ENCODE peak calls at places on chromosome 10, in six cellular contexts. L is uterus, N is tibial nerve, A is gastrocnemius medialis, Z is heart left ventricle, I is breast epithelium. B is an unnamed sample.

GRCh38 chr10:72709041-72709440 is 17.1 kb downstream of the MCU start:
- DNase-seq in L (no peak), N (no peak), A (no peak), Z (peak), I (no peak), B (no peak)

GRCh38 chr10:28939352-28940157 is 262.2 kb downstream of the BAMBI start:
- DNase-seq in L (peak), N (peak), A (peak), Z (peak), I (peak), B (no peak)

GRCh38 chr10:13684252-13684791 is 97.6 kb downstream of the PRPF18 start:
- DNase-seq in L (peak), N (peak), A (no peak), Z (peak), I (no peak), B (peak)

GRCh38 chr10:50367732-50368131 is 116.4 kb upstream of the ASAH2 start:
- DNase-seq in L (no peak), N (peak), A (no peak), Z (no peak), I (no peak), B (no peak)

GRCh38 chr10:45526309-45526708 is 146.3 kb downstream of the ZFAND4 start:
- DNase-seq in L (no peak), N (no peak), A (no peak), Z (no peak), I (no peak), B (no peak)

GRCh38 chr10:30736685-30737232 is 107.2 kb upstream of the LYZL2 start:
- DNase-seq in L (peak), N (peak), A (peak), Z (no peak), I (no peak), B (peak)

GRCh38 chr10:93573051-93573909 is 6.8 kb downstream of the FFAR4 start:
- DNase-seq in L (no peak), N (peak), A (peak), Z (peak), I (peak), B (no peak)

GRCh38 chr10:124359336-124359832 is 59.3 kb downstream of the OAT start:
- DNase-seq in L (no peak), N (no peak), A (no peak), Z (no peak), I (no peak), B (no peak)

GRCh38 chr10:32413513-32413912 is 32.4 kb upstream of the CCDC7 start:
- DNase-seq in L (no peak), N (no peak), A (no peak), Z (no peak), I (no peak), B (no peak)

GRCh38 chr10:17712053-17712452 is 39.9 kb upstream of the TMEM236 start:
- DNase-seq in L (no peak), N (no peak), A (no peak), Z (no peak), I (no peak), B (no peak)

GRCh38 chr10:124977161-124977560 is 35.2 kb downstream of the ZRANB1 start:
- DNase-seq in L (no peak), N (no peak), A (no peak), Z (no peak), I (no peak), B (no peak)

GRCh38 chr10:116889066-116889465 is 39.8 kb downstream of the ENO4 start:
- DNase-seq in L (no peak), N (no peak), A (no peak), Z (no peak), I (no peak), B (no peak)

GRCh38 chr10:110525349-110526260 is 27.9 kb downstream of the DUSP5 start:
- DNase-seq in L (no peak), N (no peak), A (no peak), Z (no peak), I (no peak), B (no peak)

GRCh38 chr10:63256047-63256773 is 123.1 kb downstream of the NRBF2 start:
- DNase-seq in L (no peak), N (no peak), A (no peak), Z (no peak), I (no peak), B (no peak)

GRCh38 chr10:93816123-93816747 is 58.5 kb downstream of the LGI1 start:
- DNase-seq in L (peak), N (peak), A (no peak), Z (peak), I (peak), B (peak)

GRCh38 chr10:48805411-48805810 is 120.7 kb downstream of the WDFY4 start:
- DNase-seq in L (no peak), N (no peak), A (no peak), Z (no peak), I (no peak), B (no peak)

GRCh38 chr10:132211246-132211645 is 24.5 kb downstream of the DPYSL4 start:
- DNase-seq in L (no peak), N (no peak), A (no peak), Z (no peak), I (no peak), B (no peak)

GRCh38 chr10:15331456-15331855 is 39.6 kb downstream of the FAM171A1 start:
- DNase-seq in L (no peak), N (no peak), A (no peak), Z (no peak), I (no peak), B (no peak)

GRCh38 chr10:132448248-132448731 is 51.3 kb downstream of the PWWP2B start:
- DNase-seq in L (peak), N (peak), A (peak), Z (no peak), I (no peak), B (peak)

GRCh38 chr10:118908487-118909280 is 120.8 kb upstream of the NANOS1 start:
- DNase-seq in L (no peak), N (no peak), A (no peak), Z (no peak), I (no peak), B (no peak)

GRCh38 chr10:46310143-46310514 is 23.3 kb downstream of the ANTXRL start:
- DNase-seq in L (no peak), N (no peak), A (no peak), Z (no peak), I (no peak), B (no peak)

GRCh38 chr10:47451998-47452494 is 31.9 kb downstream of the ANXA8 start:
- DNase-seq in L (no peak), N (no peak), A (no peak), Z (no peak), I (no peak), B (no peak)

GRCh38 chr10:95444792-95445191 is 116.4 kb downstream of the SORBS1 start:
- DNase-seq in L (no peak), N (no peak), A (no peak), Z (no peak), I (no peak), B (no peak)

GRCh38 chr10:16392661-16393060 is 44.1 kb upstream of the PTER start:
- DNase-seq in L (no peak), N (no peak), A (no peak), Z (no peak), I (no peak), B (no peak)

GRCh38 chr10:71270301-71270777 is 48.7 kb upstream of the SLC29A3 start:
- DNase-seq in L (peak), N (peak), A (no peak), Z (peak), I (no peak), B (peak)

GRCh38 chr10:117678106-117678505 is 135.6 kb downstream of the EMX2 start:
- DNase-seq in L (no peak), N (no peak), A (no peak), Z (no peak), I (no peak), B (no peak)

GRCh38 chr10:79420974-79421688 is 24.3 kb downstream of the ZCCHC24 start:
- DNase-seq in L (no peak), N (no peak), A (no peak), Z (no peak), I (no peak), B (no peak)

GRCh38 chr10:48306870-48307531 is 524 bp downstream of the MAPK8 start:
- DNase-seq in L (peak), N (peak), A (peak), Z (peak), I (no peak), B (peak)

GRCh38 chr10:27620425-27621397 is 116.6 kb downstream of the RAB18 start:
- DNase-seq in L (peak), N (peak), A (peak), Z (no peak), I (no peak), B (peak)

GRCh38 chr10:103895458-103896186 is 22.4 kb downstream of the STN1 start:
- DNase-seq in L (peak), N (no peak), A (no peak), Z (no peak), I (no peak), B (no peak)

GRCh38 chr10:107692072-107692471 is 527.6 kb upstream of the SORCS1 start:
- DNase-seq in L (no peak), N (no peak), A (no peak), Z (no peak), I (no peak), B (no peak)

GRCh38 chr10:113566888-113567287 is 14.0 kb downstream of the HABP2 start:
- DNase-seq in L (no peak), N (no peak), A (no peak), Z (no peak), I (no peak), B (no peak)

GRCh38 chr10:113576853-113577252 is 24.0 kb downstream of the HABP2 start:
- DNase-seq in L (no peak), N (no peak), A (no peak), Z (no peak), I (no peak), B (no peak)

GRCh38 chr10:113573368-113573767 is 20.5 kb downstream of the HABP2 start:
- DNase-seq in L (no peak), N (no peak), A (no peak), Z (no peak), I (no peak), B (no peak)

GRCh38 chr10:113569576-113569975 is 16.7 kb downstream of the HABP2 start:
- DNase-seq in L (no peak), N (no peak), A (peak), Z (peak), I (no peak), B (no peak)

GRCh38 chr10:113572520-113573290 is 19.9 kb downstream of the HABP2 start:
- DNase-seq in L (no peak), N (no peak), A (no peak), Z (no peak), I (no peak), B (no peak)
- H3K4me3 ChIP-seq in L (no peak), N (no peak), A (no peak), Z (no peak), I (no peak), B (no peak)

DNA sequence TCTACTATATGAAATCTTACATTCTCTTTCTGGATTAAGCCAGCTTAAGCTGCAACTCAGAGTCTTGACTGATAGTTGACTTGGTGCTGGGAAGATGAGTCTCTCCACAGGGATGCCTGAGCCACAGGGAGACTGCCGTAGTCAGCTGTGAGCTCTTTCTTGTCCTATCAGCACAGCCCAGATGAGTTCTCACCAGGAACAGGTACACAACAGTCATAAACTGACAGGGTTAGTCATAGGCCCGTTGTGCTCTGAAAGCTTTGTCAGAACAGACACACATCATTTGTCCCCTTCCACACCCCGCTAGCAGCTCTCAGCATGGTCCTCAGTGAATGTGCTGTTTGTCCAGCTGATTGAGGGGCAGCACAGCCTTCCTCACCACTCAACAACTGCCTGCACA is 221.6 kb downstream of the RPS24 start:
- DNase-seq in L (no peak), N (no peak), A (no peak), Z (no peak), I (no peak), B (no peak)
- TF ChIP-seq POLR2A in L (no peak), N (no peak), A (no peak), Z (no peak), I (no peak), B (no peak)

DNA sequence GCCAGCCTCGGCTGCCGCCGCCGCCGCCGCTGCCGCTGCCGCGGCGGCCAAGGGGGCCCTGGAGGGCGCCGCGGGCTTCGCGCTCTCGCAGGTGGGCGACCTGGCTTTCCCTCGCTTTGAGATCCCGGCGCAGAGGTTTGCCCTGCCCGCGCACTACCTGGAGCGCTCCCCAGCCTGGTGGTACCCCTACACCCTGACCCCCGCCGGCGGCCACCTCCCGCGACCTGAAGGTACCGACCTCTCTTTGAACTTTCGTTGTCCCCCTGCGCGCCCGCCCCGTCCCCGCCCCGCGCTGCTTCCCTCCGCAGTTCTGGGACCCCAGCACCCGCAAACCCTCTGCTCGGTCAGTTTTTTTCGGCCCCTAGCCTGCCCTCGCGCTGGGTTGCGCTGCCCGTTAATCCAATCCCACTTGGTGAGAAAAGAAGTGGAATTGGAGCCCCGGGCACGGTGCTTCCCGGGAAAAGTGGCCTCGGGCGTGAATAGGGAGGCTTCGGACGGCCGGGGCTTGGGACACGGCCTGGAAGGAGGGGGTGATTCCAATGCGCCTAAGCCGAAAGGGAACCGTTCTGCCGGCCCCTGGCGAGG is 543 bp downstream of the HMX3 start:
- DNase-seq in L (no peak), N (no peak), A (no peak), Z (no peak), I (no peak), B (no peak)
- H3K4me3 ChIP-seq in L (peak), N (no peak), A (peak), Z (peak), I (peak), B (peak)

DNA sequence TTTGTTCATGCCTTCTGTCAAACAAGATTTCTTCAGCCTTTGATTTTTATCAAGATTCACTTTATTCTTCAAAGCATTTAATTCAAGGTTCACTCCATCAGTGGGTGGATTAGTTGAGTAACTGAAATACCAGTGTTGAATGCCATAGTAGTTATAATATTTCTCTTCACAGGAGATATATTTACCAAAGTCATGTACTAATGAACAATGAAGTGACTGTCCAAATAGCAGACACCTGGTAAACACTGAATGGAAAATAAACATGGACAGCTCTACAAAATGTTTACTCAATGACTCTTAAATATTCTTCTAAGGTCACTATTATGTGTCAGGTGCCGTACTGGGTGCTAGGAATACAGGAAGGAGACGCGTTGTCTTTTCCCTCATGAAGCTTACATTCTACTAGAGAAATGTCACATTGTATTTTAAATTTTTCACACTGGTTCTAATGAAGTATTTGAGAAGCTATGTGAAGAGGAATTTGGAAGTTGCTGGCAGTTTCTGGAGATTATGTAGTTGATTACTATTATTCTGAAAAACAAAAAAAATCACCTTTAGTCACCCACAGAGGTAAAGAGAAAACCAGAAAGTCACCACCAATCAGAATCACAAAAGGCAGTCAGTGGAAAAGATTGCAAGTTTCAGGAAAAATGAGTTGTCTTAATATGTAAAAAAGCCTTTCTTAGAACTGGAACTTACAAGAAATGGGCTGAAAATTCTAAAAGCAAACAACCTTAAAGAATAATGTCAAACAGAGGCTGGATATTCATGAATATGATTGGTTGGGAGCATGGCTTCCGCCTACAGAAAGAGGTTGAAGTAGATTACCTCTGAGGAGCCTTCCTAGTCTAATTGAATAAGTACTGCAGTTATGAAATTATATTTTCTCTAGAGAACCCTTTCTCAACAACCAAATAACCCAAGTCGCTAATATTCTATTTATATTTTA is 84.5 kb downstream of the RTKN2 start:
- DNase-seq in L (no peak), N (no peak), A (no peak), Z (no peak), I (no peak), B (no peak)
- TF ChIP-seq POLR2A in L (no peak), N (no peak), A (no peak), Z (no peak), I (no peak), B (no peak)

DNA sequence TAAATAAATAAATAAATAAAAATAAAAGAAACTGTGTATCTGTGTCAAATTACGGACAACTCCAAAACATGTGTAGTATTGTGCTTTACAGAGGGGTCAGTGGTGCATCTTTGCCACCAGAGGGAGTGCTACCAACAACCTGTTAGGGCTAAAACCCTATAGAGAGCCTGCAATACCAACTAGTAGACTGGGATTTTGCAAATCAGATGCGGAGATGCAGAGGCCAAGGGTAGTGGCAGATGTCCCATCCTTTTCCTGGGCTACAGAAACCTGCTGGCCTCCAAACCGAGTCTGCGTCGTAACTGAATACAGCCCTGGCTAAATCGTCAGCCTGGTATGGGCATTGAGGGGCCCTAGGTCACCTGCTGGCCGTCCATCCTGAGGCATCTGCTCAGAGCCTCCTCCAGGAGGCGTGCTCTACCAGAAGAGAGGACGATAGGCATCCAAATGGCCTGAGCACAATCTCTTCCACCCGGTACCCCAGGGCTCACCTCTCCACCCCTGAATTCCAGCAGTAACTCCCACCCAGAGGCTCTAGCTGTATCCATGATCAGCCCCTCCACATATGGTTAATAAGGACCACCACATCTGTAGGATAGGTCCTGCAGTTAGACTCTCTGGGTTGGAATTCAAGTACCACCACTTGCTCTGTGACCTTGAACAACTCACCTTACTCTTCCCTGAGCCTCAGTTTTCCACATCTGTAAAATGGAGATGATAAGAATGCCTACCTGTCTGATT is 6.2 kb upstream of the RRP12 start:
- DNase-seq in L (peak), N (peak), A (no peak), Z (peak), I (peak), B (no peak)
- H3K4me3 ChIP-seq in L (no peak), N (no peak), A (no peak), Z (no peak), I (no peak), B (no peak)

GRCh38 chr10:122802282-122802681 is 43.4 kb downstream of the CUZD1 start:
- DNase-seq in L (no peak), N (no peak), A (no peak), Z (no peak), I (no peak), B (no peak)
- TF ChIP-seq POLR2A in L (no peak), N (no peak), A (no peak), Z (no peak), I (no peak), B (no peak)

GRCh38 chr10:36236931-36237330 is 594.8 kb upstream of the FZD8 start:
- DNase-seq in L (no peak), N (no peak), A (no peak), Z (no peak), I (no peak), B (no peak)
- H3K4me3 ChIP-seq in L (no peak), N (no peak), A (no peak), Z (no peak), I (no peak), B (no peak)